ENCODE peak calls at places on chromosomes 13 and 19, in five cellular contexts. D is psoas muscle, H is prostate gland, Z is mammary epithelial cell, J is cardiac muscle cell. X is an unnamed sample.

GRCh38 chr13:101795460-101795859 is 343.0 kb downstream of the ITGBL1 start:
- DNase-seq in J (no peak), H (no peak), Z (no peak), D (no peak), X (no peak)

GRCh38 chr13:96011291-96011875 is 41.8 kb downstream of the UGGT2 start:
- DNase-seq in J (no peak), Z (no peak), D (no peak), H (no peak), X (no peak)

GRCh38 chr13:50236898-50237318 is 221.7 kb downstream of the KCNRG start:
- DNase-seq in D (no peak), J (no peak), H (no peak), Z (no peak), X (no peak)

GRCh38 chr13:39422845-39423565 is 180.0 kb downstream of the LHFPL6 start:
- DNase-seq in J (no peak), H (no peak), D (no peak), Z (no peak), X (no peak)

GRCh38 chr13:111551421-111551820 is 231.0 kb downstream of the TEX29 start:
- DNase-seq in Z (no peak), J (no peak), D (no peak), H (no peak), X (no peak)

GRCh38 chr13:37753776-37754175 is 115.8 kb downstream of the TRPC4 start:
- DNase-seq in J (no peak), D (no peak), H (no peak), Z (no peak), X (no peak)

GRCh38 chr13:36417328-36417727 is 15.0 kb upstream of the CCNA1 start:
- DNase-seq in H (no peak), D (no peak), Z (no peak), J (no peak), X (no peak)

GRCh38 chr13:31159306-31159705 is 2.4 kb downstream of the HSPH1 start:
- DNase-seq in J (no peak), D (no peak), Z (peak; percentile 5), H (no peak), X (no peak)

GRCh38 chr13:98075048-98075447 is 67.8 kb upstream of the FARP1 start:
- DNase-seq in Z (no peak), J (no peak), D (no peak), H (no peak), X (no peak)

GRCh38 chr19:16603090-16603489 is 24.9 kb downstream of the MED26 start:
- DNase-seq in H (peak; percentile 51), J (no peak), Z (no peak), D (no peak), X (no peak)

GRCh38 chr19:46731007-46731501 is 14.1 kb upstream of the PRKD2 start:
- DNase-seq in D (no peak), Z (peak; percentile 93), J (no peak), H (no peak), X (peak; percentile 37)

GRCh38 chr19:32351807-32352630 is 6.6 kb downstream of the ZNF507 start:
- DNase-seq in J (no peak), H (no peak), D (no peak), Z (no peak), X (no peak)
- H3K4me1 ChIP-seq in J (peaks cover 3% of the 10 kb centered on the region), H (peaks cover 31% of the 10 kb centered on the region), D (peaks cover 48% of the 10 kb centered on the region), Z (peaks cover 11% of the 10 kb centered on the region), X (no peaks in the 10 kb centered on the region)

DNA sequence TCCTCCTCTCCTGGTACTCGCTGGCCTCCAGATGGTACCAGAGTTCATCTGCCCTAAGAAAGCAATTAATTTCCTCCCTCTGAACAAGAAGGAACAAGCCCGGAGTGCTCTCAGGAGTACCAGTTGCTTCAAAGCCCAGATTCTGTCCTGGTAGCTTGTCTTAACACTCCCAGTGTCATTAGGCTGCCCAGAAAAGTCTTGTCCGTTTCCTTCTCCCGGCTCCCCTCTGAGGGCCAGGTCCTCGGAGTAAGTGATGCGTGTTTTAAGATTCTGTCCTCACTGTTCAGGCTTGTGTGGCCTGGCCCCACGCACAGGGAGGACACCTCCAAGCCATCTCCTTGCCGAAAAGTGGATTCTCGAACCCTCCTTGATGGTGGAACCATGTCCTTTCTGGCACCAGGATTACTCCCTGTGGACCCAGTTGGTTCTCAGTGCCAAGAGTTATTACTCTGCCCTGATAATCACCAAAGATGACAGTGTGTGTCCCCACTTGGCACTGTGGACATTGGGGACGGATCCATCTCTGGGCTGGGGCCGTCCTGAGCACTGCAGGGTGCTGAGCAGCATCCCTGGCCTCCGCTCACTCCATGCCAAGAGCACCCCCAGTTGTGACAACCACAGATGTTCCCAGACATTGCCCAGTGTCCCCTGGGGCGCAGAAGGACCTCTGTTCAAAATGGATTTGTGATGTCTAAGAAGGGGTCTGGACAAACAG is 52.5 kb downstream of the RFX2 start:
- DNase-seq in Z (no peak), H (peak; percentile 61), J (no peak), D (no peak), X (no peak)
- H3K4me1 ChIP-seq in Z (peaks cover 61% of the 10 kb centered on the region), H (no peaks in the 10 kb centered on the region), J (no peaks in the 10 kb centered on the region), D (peaks cover 21% of the 10 kb centered on the region), X (peaks cover 16% of the 10 kb centered on the region)

DNA sequence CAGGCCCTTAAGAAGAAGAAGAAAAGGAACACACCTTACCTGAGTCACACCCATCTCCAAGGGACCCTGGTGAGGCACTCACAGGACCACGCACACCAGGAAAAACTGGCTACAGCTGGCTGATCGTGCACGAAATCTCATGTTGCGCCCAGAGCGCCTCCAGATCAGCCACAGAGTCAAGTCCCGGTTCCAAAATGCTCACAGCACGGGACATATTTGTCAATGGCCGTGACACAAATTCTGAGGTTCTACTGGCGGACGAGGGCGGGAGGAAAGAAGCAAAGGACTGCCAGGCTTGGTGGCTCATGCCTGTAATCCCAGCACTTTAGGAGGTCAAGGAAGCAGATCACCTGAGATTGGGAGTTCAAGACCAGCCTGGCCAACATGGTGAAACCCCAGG is 21.5 kb downstream of the SH3GL1 start:
- DNase-seq in J (no peak), D (peak; percentile 16), Z (no peak), H (no peak), X (no peak)
- H3K4me1 ChIP-seq in J (peaks cover 29% of the 10 kb centered on the region), D (peaks cover 64% of the 10 kb centered on the region), Z (peaks cover 72% of the 10 kb centered on the region), H (peaks cover 37% of the 10 kb centered on the region), X (peaks cover 33% of the 10 kb centered on the region)

GRCh38 chr13:114116734-114117133 is 15.7 kb downstream of the RASA3 start:
- DNase-seq in H (no peak), J (no peak), D (no peak), Z (no peak), X (no peak)

GRCh38 chr13:114115796-114116195 is 16.6 kb downstream of the RASA3 start:
- DNase-seq in D (no peak), H (no peak), Z (no peak), J (no peak), X (no peak)

GRCh38 chr13:114113961-114114360 is 18.5 kb downstream of the RASA3 start:
- DNase-seq in Z (no peak), D (no peak), H (no peak), J (no peak), X (no peak)

GRCh38 chr13:114112826-114113322 is 19.5 kb downstream of the RASA3 start:
- DNase-seq in D (peak; percentile 5), Z (no peak), H (no peak), J (no peak), X (no peak)

DNA sequence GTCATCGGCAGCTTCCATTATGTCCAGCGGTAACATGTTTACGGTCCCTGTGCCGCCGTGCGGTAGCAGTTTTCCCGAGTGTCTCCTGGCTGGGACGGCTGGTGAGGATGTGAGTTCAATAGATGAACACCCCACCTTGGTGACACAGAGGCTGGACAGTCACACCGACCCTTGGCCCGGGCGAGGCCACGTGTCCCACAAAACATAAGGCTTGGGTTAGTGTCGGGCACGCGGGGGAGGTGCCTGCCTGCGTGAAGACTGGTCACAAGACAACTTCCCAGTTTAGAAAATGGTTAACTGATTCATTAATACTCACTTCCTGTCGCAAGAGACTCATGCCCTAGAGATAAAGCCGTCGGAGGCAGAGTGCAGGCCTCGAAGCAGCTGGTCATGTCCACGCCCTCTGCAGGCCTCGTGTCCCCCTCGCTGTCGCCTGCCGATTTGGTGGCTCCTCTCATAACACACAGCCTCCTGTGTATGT is 17.2 kb downstream of the RASA3 start:
- DNase-seq in J (no peak), H (no peak), D (peak; percentile 48), Z (peak; percentile 19), X (peak; percentile 31)
- H3K4me1 ChIP-seq in J (peaks cover 37% of the 10 kb centered on the region), H (peaks cover 4% of the 10 kb centered on the region), D (peaks cover 46% of the 10 kb centered on the region), Z (peaks cover 11% of the 10 kb centered on the region), X (peaks cover 36% of the 10 kb centered on the region)

GRCh38 chr19:35560677-35561076 is 2.8 kb downstream of the ATP4A start:
- DNase-seq in H (no peak), J (no peak), Z (no peak), D (no peak), X (no peak)
- H3K4me1 ChIP-seq in H (no peaks in the 10 kb centered on the region), J (no peaks in the 10 kb centered on the region), Z (peaks cover 10% of the 10 kb centered on the region), D (no peaks in the 10 kb centered on the region), X (peaks cover 2% of the 10 kb centered on the region)

GRCh38 chr13:85538957-85539356 is 260.3 kb downstream of the SLITRK6 start:
- DNase-seq in D (no peak), Z (peak; percentile 18), H (no peak), J (no peak), X (no peak)

GRCh38 chr13:85549819-85550218 is 249.4 kb downstream of the SLITRK6 start:
- DNase-seq in D (no peak), Z (no peak), H (no peak), J (no peak), X (no peak)

GRCh38 chr13:85543144-85543543 is 256.1 kb downstream of the SLITRK6 start:
- DNase-seq in H (no peak), J (no peak), D (no peak), Z (peak; percentile 60), X (no peak)

GRCh38 chr13:85541476-85541875 is 257.7 kb downstream of the SLITRK6 start:
- DNase-seq in Z (no peak), J (no peak), D (no peak), H (no peak), X (no peak)

GRCh38 chr13:85544756-85545155 is 254.5 kb downstream of the SLITRK6 start:
- DNase-seq in J (no peak), Z (no peak), H (no peak), D (no peak), X (no peak)
- H3K4me1 ChIP-seq in J (no peaks in the 10 kb centered on the region), Z (peaks cover 4% of the 10 kb centered on the region), H (no peaks in the 10 kb centered on the region), D (no peaks in the 10 kb centered on the region), X (no peaks in the 10 kb centered on the region)

GRCh38 chr19:38700933-38701454 is 43.3 kb downstream of the CAPN12 start:
- DNase-seq in D (no peak), H (no peak), J (no peak), Z (no peak), X (no peak)
- H3K4me1 ChIP-seq in D (peaks cover 29% of the 10 kb centered on the region), H (no peaks in the 10 kb centered on the region), J (peaks cover 7% of the 10 kb centered on the region), Z (peaks cover 52% of the 10 kb centered on the region), X (peaks cover 6% of the 10 kb centered on the region)

GRCh38 chr19:40803170-40803856 is 4.3 kb downstream of the EGLN2 start:
- DNase-seq in J (no peak), H (no peak), D (no peak), Z (no peak), X (no peak)
- H3K4me1 ChIP-seq in J (peaks cover 42% of the 10 kb centered on the region), H (peaks cover 67% of the 10 kb centered on the region), D (peaks cover 66% of the 10 kb centered on the region), Z (peaks cover 50% of the 10 kb centered on the region), X (peaks cover 49% of the 10 kb centered on the region)

DNA sequence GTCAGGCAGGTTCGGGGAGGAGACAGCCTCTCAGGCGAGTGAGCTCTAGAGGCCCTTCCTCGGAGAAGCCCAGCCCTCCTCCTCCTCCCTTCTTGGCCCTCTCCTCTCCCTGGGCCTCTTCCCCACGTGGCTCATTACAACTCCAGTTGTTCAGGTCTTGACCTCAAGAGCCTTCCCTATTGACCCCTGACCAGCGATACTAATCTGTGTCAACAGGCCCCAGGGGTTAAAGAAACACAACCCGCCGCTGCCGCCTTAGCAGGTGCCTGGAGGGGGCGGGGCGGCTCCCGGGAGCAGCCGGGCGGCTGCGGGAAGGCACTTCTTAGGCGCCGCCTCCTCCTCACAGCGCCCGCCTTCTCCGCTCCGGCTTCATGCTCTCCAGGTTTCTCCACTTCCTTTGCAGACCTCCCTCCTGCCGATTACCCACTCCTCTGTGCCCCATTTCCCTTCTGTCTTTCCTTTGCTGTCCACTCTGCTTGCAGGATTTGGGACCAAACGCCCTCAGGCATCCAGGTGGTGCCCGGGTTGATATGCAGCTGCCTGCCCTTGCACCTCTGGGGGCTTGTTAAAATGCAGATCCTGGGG is 51.0 kb downstream of the LYL1 start:
- DNase-seq in Z (peak; percentile 47), J (peak; percentile 87), D (peak; percentile 74), H (peak; percentile 75), X (peak; percentile 39)
- H3K4me1 ChIP-seq in Z (peaks cover 68% of the 10 kb centered on the region), J (peaks cover 30% of the 10 kb centered on the region), D (peaks cover 94% of the 10 kb centered on the region), H (peaks cover 70% of the 10 kb centered on the region), X (peaks cover 49% of the 10 kb centered on the region)